ENCODE peak calls at places on chromosomes 12 and 14, in ten cellular contexts. One of them, this sample, is unnamed.

GRCh38 chr12:52901715-52902541 is 2.9 kb downstream of the KRT8 start:
- DNase-seq in choroid plexus epithelial cell: no peak
- DNase-seq in activated gamma-delta T cell treated with Interleukin-2 at 50 U/mL for 16 hours: no peak
- DNase-seq in tibial artery: no peak
- DNase-seq in IMR-90: no peak
- DNase-seq in left ventricle myocardium superior: no peak
- DNase-seq in caudate nucleus: no peak
- DNase-seq in HEK293T: no peak
- DNase-seq in HCEC 1CT: no peak
- DNase-seq in right atrium auricular region: no peak
- DNase-seq in this sample: no peak

GRCh38 chr12:57031789-57032188 is 15.5 kb upstream of the TAC3 start:
- DNase-seq in choroid plexus epithelial cell: no peak
- DNase-seq in activated gamma-delta T cell treated with Interleukin-2 at 50 U/mL for 16 hours: no peak
- DNase-seq in tibial artery: no peak
- DNase-seq in IMR-90: no peak
- DNase-seq in left ventricle myocardium superior: no peak
- DNase-seq in caudate nucleus: no peak
- DNase-seq in HEK293T: no peak
- DNase-seq in HCEC 1CT: no peak
- DNase-seq in right atrium auricular region: no peak
- DNase-seq in this sample: no peak

GRCh38 chr14:105067140-105067968 is 2.1 kb upstream of the GPR132 start:
- DNase-seq in choroid plexus epithelial cell: peak
- DNase-seq in activated gamma-delta T cell treated with Interleukin-2 at 50 U/mL for 16 hours: peak
- DNase-seq in tibial artery: no peak
- DNase-seq in IMR-90: peak
- DNase-seq in left ventricle myocardium superior: no peak
- DNase-seq in caudate nucleus: no peak
- DNase-seq in HEK293T: no peak
- DNase-seq in HCEC 1CT: peak
- DNase-seq in right atrium auricular region: no peak
- DNase-seq in this sample: no peak

GRCh38 chr12:79448816-79449215 is 241.9 kb downstream of the PAWR start:
- DNase-seq in choroid plexus epithelial cell: no peak
- DNase-seq in activated gamma-delta T cell treated with Interleukin-2 at 50 U/mL for 16 hours: no peak
- DNase-seq in tibial artery: no peak
- DNase-seq in IMR-90: no peak
- DNase-seq in left ventricle myocardium superior: no peak
- DNase-seq in caudate nucleus: no peak
- DNase-seq in HEK293T: no peak
- DNase-seq in HCEC 1CT: no peak
- DNase-seq in right atrium auricular region: no peak
- DNase-seq in this sample: no peak

GRCh38 chr14:31717294-31718085 is 156.3 kb downstream of the NUBPL start:
- DNase-seq in choroid plexus epithelial cell: peak
- DNase-seq in activated gamma-delta T cell treated with Interleukin-2 at 50 U/mL for 16 hours: no peak
- DNase-seq in tibial artery: no peak
- DNase-seq in IMR-90: no peak
- DNase-seq in left ventricle myocardium superior: no peak
- DNase-seq in caudate nucleus: no peak
- DNase-seq in HEK293T: no peak
- DNase-seq in HCEC 1CT: no peak
- DNase-seq in right atrium auricular region: no peak
- DNase-seq in this sample: no peak

GRCh38 chr12:27667540-27667939 is 28.7 kb upstream of the REP15 start:
- DNase-seq in choroid plexus epithelial cell: peak
- DNase-seq in activated gamma-delta T cell treated with Interleukin-2 at 50 U/mL for 16 hours: no peak
- DNase-seq in tibial artery: peak
- DNase-seq in IMR-90: peak
- DNase-seq in left ventricle myocardium superior: no peak
- DNase-seq in caudate nucleus: no peak
- DNase-seq in HEK293T: no peak
- DNase-seq in HCEC 1CT: peak
- DNase-seq in right atrium auricular region: no peak
- DNase-seq in this sample: no peak

GRCh38 chr14:68657300-68658028 is 135.4 kb downstream of the ZFP36L1 start:
- DNase-seq in choroid plexus epithelial cell: no peak
- DNase-seq in activated gamma-delta T cell treated with Interleukin-2 at 50 U/mL for 16 hours: no peak
- DNase-seq in tibial artery: no peak
- DNase-seq in IMR-90: no peak
- DNase-seq in left ventricle myocardium superior: no peak
- DNase-seq in caudate nucleus: no peak
- DNase-seq in HEK293T: no peak
- DNase-seq in HCEC 1CT: no peak
- DNase-seq in right atrium auricular region: peak
- DNase-seq in this sample: no peak

GRCh38 chr14:93959239-93960107 is 16.9 kb downstream of the ASB2 start:
- DNase-seq in choroid plexus epithelial cell: peak
- DNase-seq in activated gamma-delta T cell treated with Interleukin-2 at 50 U/mL for 16 hours: peak
- DNase-seq in tibial artery: no peak
- DNase-seq in IMR-90: peak
- DNase-seq in left ventricle myocardium superior: peak
- DNase-seq in caudate nucleus: no peak
- DNase-seq in HEK293T: peak
- DNase-seq in HCEC 1CT: peak
- DNase-seq in right atrium auricular region: no peak
- DNase-seq in this sample: no peak

GRCh38 chr14:35687335-35687939 is 121.7 kb downstream of the RALGAPA1 start:
- DNase-seq in choroid plexus epithelial cell: peak
- DNase-seq in activated gamma-delta T cell treated with Interleukin-2 at 50 U/mL for 16 hours: peak
- DNase-seq in tibial artery: no peak
- DNase-seq in IMR-90: peak
- DNase-seq in left ventricle myocardium superior: no peak
- DNase-seq in caudate nucleus: no peak
- DNase-seq in HEK293T: peak
- DNase-seq in HCEC 1CT: peak
- DNase-seq in right atrium auricular region: no peak
- DNase-seq in this sample: no peak

GRCh38 chr14:35220920-35221319 is 71.3 kb upstream of the PSMA6 start:
- DNase-seq in choroid plexus epithelial cell: no peak
- DNase-seq in activated gamma-delta T cell treated with Interleukin-2 at 50 U/mL for 16 hours: no peak
- DNase-seq in tibial artery: no peak
- DNase-seq in IMR-90: no peak
- DNase-seq in left ventricle myocardium superior: no peak
- DNase-seq in caudate nucleus: no peak
- DNase-seq in HEK293T: no peak
- DNase-seq in HCEC 1CT: no peak
- DNase-seq in right atrium auricular region: no peak
- DNase-seq in this sample: no peak

GRCh38 chr14:105865904-105866840 is 339.8 kb downstream of the TMEM121 start:
- DNase-seq in choroid plexus epithelial cell: no peak
- DNase-seq in activated gamma-delta T cell treated with Interleukin-2 at 50 U/mL for 16 hours: no peak
- DNase-seq in tibial artery: peak
- DNase-seq in IMR-90: no peak
- DNase-seq in left ventricle myocardium superior: peak
- DNase-seq in caudate nucleus: no peak
- DNase-seq in HEK293T: no peak
- DNase-seq in HCEC 1CT: no peak
- DNase-seq in right atrium auricular region: no peak
- DNase-seq in this sample: no peak

GRCh38 chr12:25725874-25726273 is 172.8 kb upstream of the LMNTD1 start:
- DNase-seq in choroid plexus epithelial cell: peak
- DNase-seq in activated gamma-delta T cell treated with Interleukin-2 at 50 U/mL for 16 hours: no peak
- DNase-seq in tibial artery: no peak
- DNase-seq in IMR-90: peak
- DNase-seq in left ventricle myocardium superior: no peak
- DNase-seq in caudate nucleus: no peak
- DNase-seq in HEK293T: no peak
- DNase-seq in HCEC 1CT: peak
- DNase-seq in right atrium auricular region: no peak
- DNase-seq in this sample: no peak

GRCh38 chr14:38357557-38357956 is 101.7 kb upstream of the CLEC14A start:
- DNase-seq in choroid plexus epithelial cell: peak
- DNase-seq in activated gamma-delta T cell treated with Interleukin-2 at 50 U/mL for 16 hours: no peak
- DNase-seq in tibial artery: no peak
- DNase-seq in IMR-90: peak
- DNase-seq in left ventricle myocardium superior: no peak
- DNase-seq in caudate nucleus: no peak
- DNase-seq in HEK293T: no peak
- DNase-seq in HCEC 1CT: peak
- DNase-seq in right atrium auricular region: no peak
- DNase-seq in this sample: no peak

GRCh38 chr14:90911121-90911520 is 94.9 kb upstream of the TTC7B start:
- DNase-seq in choroid plexus epithelial cell: peak
- DNase-seq in activated gamma-delta T cell treated with Interleukin-2 at 50 U/mL for 16 hours: no peak
- DNase-seq in tibial artery: no peak
- DNase-seq in IMR-90: no peak
- DNase-seq in left ventricle myocardium superior: no peak
- DNase-seq in caudate nucleus: no peak
- DNase-seq in HEK293T: no peak
- DNase-seq in HCEC 1CT: no peak
- DNase-seq in right atrium auricular region: no peak
- DNase-seq in this sample: no peak

GRCh38 chr12:50637870-50638481 is 125.9 kb upstream of the ATF1 start:
- DNase-seq in choroid plexus epithelial cell: peak
- DNase-seq in activated gamma-delta T cell treated with Interleukin-2 at 50 U/mL for 16 hours: no peak
- DNase-seq in tibial artery: no peak
- DNase-seq in IMR-90: peak
- DNase-seq in left ventricle myocardium superior: no peak
- DNase-seq in caudate nucleus: no peak
- DNase-seq in HEK293T: peak
- DNase-seq in HCEC 1CT: peak
- DNase-seq in right atrium auricular region: no peak
- DNase-seq in this sample: no peak

GRCh38 chr12:14572401-14572800 is 4.7 kb upstream of the PLBD1 start:
- DNase-seq in choroid plexus epithelial cell: no peak
- DNase-seq in activated gamma-delta T cell treated with Interleukin-2 at 50 U/mL for 16 hours: no peak
- DNase-seq in tibial artery: no peak
- DNase-seq in IMR-90: no peak
- DNase-seq in left ventricle myocardium superior: no peak
- DNase-seq in caudate nucleus: no peak
- DNase-seq in HEK293T: no peak
- DNase-seq in HCEC 1CT: no peak
- DNase-seq in right atrium auricular region: no peak
- DNase-seq in this sample: no peak

GRCh38 chr12:26396402-26396801 is 201.0 kb downstream of the SSPN start:
- DNase-seq in choroid plexus epithelial cell: no peak
- DNase-seq in activated gamma-delta T cell treated with Interleukin-2 at 50 U/mL for 16 hours: no peak
- DNase-seq in tibial artery: no peak
- DNase-seq in IMR-90: no peak
- DNase-seq in left ventricle myocardium superior: no peak
- DNase-seq in caudate nucleus: no peak
- DNase-seq in HEK293T: no peak
- DNase-seq in HCEC 1CT: no peak
- DNase-seq in right atrium auricular region: no peak
- DNase-seq in this sample: no peak

GRCh38 chr12:25249951-25250738 is 584 bp downstream of the KRAS start:
- DNase-seq in choroid plexus epithelial cell: peak
- DNase-seq in activated gamma-delta T cell treated with Interleukin-2 at 50 U/mL for 16 hours: peak
- DNase-seq in tibial artery: peak
- DNase-seq in IMR-90: peak
- DNase-seq in left ventricle myocardium superior: peak
- DNase-seq in caudate nucleus: no peak
- DNase-seq in HEK293T: peak
- DNase-seq in HCEC 1CT: no peak
- DNase-seq in right atrium auricular region: no peak
- DNase-seq in this sample: no peak

GRCh38 chr12:74337951-74338350 is 199.7 kb upstream of the ATXN7L3B start:
- DNase-seq in choroid plexus epithelial cell: peak
- DNase-seq in activated gamma-delta T cell treated with Interleukin-2 at 50 U/mL for 16 hours: no peak
- DNase-seq in tibial artery: no peak
- DNase-seq in IMR-90: peak
- DNase-seq in left ventricle myocardium superior: no peak
- DNase-seq in caudate nucleus: no peak
- DNase-seq in HEK293T: no peak
- DNase-seq in HCEC 1CT: peak
- DNase-seq in right atrium auricular region: no peak
- DNase-seq in this sample: no peak

GRCh38 chr12:27024291-27024690 is 1.9 kb downstream of the MED21 start:
- DNase-seq in choroid plexus epithelial cell: no peak
- DNase-seq in activated gamma-delta T cell treated with Interleukin-2 at 50 U/mL for 16 hours: no peak
- DNase-seq in tibial artery: no peak
- DNase-seq in IMR-90: peak
- DNase-seq in left ventricle myocardium superior: no peak
- DNase-seq in caudate nucleus: no peak
- DNase-seq in HEK293T: no peak
- DNase-seq in HCEC 1CT: no peak
- DNase-seq in right atrium auricular region: no peak
- DNase-seq in this sample: no peak

GRCh38 chr14:91400696-91401095 is 16.9 kb downstream of the CCDC88C start:
- DNase-seq in choroid plexus epithelial cell: peak
- DNase-seq in activated gamma-delta T cell treated with Interleukin-2 at 50 U/mL for 16 hours: no peak
- DNase-seq in tibial artery: no peak
- DNase-seq in IMR-90: peak
- DNase-seq in left ventricle myocardium superior: no peak
- DNase-seq in caudate nucleus: no peak
- DNase-seq in HEK293T: no peak
- DNase-seq in HCEC 1CT: peak
- DNase-seq in right atrium auricular region: no peak
- DNase-seq in this sample: no peak

GRCh38 chr14:78220273-78220672 is 50.1 kb downstream of the NRXN3 start:
- DNase-seq in choroid plexus epithelial cell: no peak
- DNase-seq in activated gamma-delta T cell treated with Interleukin-2 at 50 U/mL for 16 hours: no peak
- DNase-seq in tibial artery: no peak
- DNase-seq in IMR-90: no peak
- DNase-seq in left ventricle myocardium superior: no peak
- DNase-seq in caudate nucleus: no peak
- DNase-seq in HEK293T: no peak
- DNase-seq in HCEC 1CT: no peak
- DNase-seq in right atrium auricular region: no peak
- DNase-seq in this sample: no peak

GRCh38 chr14:93891756-93892504 is 35.2 kb upstream of the FAM181A start:
- DNase-seq in choroid plexus epithelial cell: no peak
- DNase-seq in activated gamma-delta T cell treated with Interleukin-2 at 50 U/mL for 16 hours: no peak
- DNase-seq in tibial artery: no peak
- DNase-seq in IMR-90: no peak
- DNase-seq in left ventricle myocardium superior: no peak
- DNase-seq in caudate nucleus: no peak
- DNase-seq in HEK293T: no peak
- DNase-seq in HCEC 1CT: no peak
- DNase-seq in right atrium auricular region: no peak
- DNase-seq in this sample: no peak

GRCh38 chr14:103732868-103733626 is 17.4 kb downstream of the ZFYVE21 start:
- DNase-seq in choroid plexus epithelial cell: no peak
- DNase-seq in activated gamma-delta T cell treated with Interleukin-2 at 50 U/mL for 16 hours: no peak
- DNase-seq in tibial artery: no peak
- DNase-seq in IMR-90: no peak
- DNase-seq in left ventricle myocardium superior: no peak
- DNase-seq in caudate nucleus: no peak
- DNase-seq in HEK293T: no peak
- DNase-seq in HCEC 1CT: no peak
- DNase-seq in right atrium auricular region: no peak
- DNase-seq in this sample: no peak

GRCh38 chr12:23927907-23928306 is 21.6 kb downstream of the SOX5 start:
- DNase-seq in choroid plexus epithelial cell: no peak
- DNase-seq in activated gamma-delta T cell treated with Interleukin-2 at 50 U/mL for 16 hours: no peak
- DNase-seq in tibial artery: no peak
- DNase-seq in IMR-90: no peak
- DNase-seq in left ventricle myocardium superior: no peak
- DNase-seq in caudate nucleus: no peak
- DNase-seq in HEK293T: no peak
- DNase-seq in HCEC 1CT: no peak
- DNase-seq in right atrium auricular region: no peak
- DNase-seq in this sample: no peak

GRCh38 chr12:31931796-31932715 is 27.2 kb upstream of the RESF1 start:
- DNase-seq in choroid plexus epithelial cell: no peak
- DNase-seq in activated gamma-delta T cell treated with Interleukin-2 at 50 U/mL for 16 hours: peak
- DNase-seq in tibial artery: no peak
- DNase-seq in IMR-90: no peak
- DNase-seq in left ventricle myocardium superior: no peak
- DNase-seq in caudate nucleus: no peak
- DNase-seq in HEK293T: no peak
- DNase-seq in HCEC 1CT: no peak
- DNase-seq in right atrium auricular region: no peak
- DNase-seq in this sample: no peak

This sample was measured in esophagus muscularis mucosa.